ENCODE peak calls at places on chromosome 1, in eight cellular contexts. M is OCI-LY7; T is uterus; U is PC-3; A is CD8-positive, alpha-beta T cell; W is fibroblast of mammary gland; O is colonic mucosa; R is hepatocyte. Y is an unnamed sample.
A peak's percentile ranks its signal among the peaks of the same experiment; 100 is the strongest.

GRCh38 chr1:32447469-32448185 is 17.2 kb upstream of the ZBTB8B start:
- DNase-seq in A (no peak), W (peak; percentile 46), T (peak; percentile 24), O (no peak), R (peak; percentile 62), M (no peak), U (peak; percentile 6), Y (no peak)

GRCh38 chr1:222994506-222995229 is 148.4 kb downstream of the TLR5 start:
- DNase-seq in U (peak; percentile 85), T (no peak), W (peak; percentile 78), R (no peak), A (no peak), O (no peak), M (no peak), Y (no peak)

GRCh38 chr1:233075045-233075444 is 124.6 kb downstream of the NTPCR start:
- DNase-seq in A (no peak), M (no peak), T (no peak), O (no peak), R (no peak), W (peak; percentile 94), U (peak; percentile 97), Y (no peak)

GRCh38 chr1:70112838-70113237 is 92.5 kb downstream of the LRRC40 start:
- DNase-seq in U (no peak), W (no peak), A (no peak), O (no peak), R (no peak), T (no peak), M (no peak), Y (no peak)

GRCh38 chr1:116817582-116818064 is 63.4 kb downstream of the CD2 start:
- DNase-seq in O (peak; percentile 52), M (peak; percentile 81), W (peak; percentile 50), T (no peak), R (peak; percentile 69), A (peak; percentile 70), U (peak; percentile 79), Y (peak; percentile 65)

GRCh38 chr1:99598738-99599411 is 47.0 kb upstream of the PALMD start:
- DNase-seq in O (no peak), T (no peak), U (no peak), R (no peak), M (no peak), W (no peak), A (no peak), Y (no peak)

GRCh38 chr1:20376171-20376570 is 85.5 kb downstream of the VWA5B1 start:
- DNase-seq in U (no peak), O (no peak), R (no peak), A (no peak), M (no peak), W (no peak), T (no peak), Y (no peak)

GRCh38 chr1:212034516-212035122 is 738 bp downstream of the INTS7 start:
- DNase-seq in A (peak; percentile 9), W (no peak), T (no peak), R (no peak), M (no peak), U (no peak), O (no peak), Y (no peak)

GRCh38 chr1:64470670-64471217 is 815 bp downstream of the CACHD1 start:
- DNase-seq in O (peak; percentile 22), T (peak; percentile 46), W (peak; percentile 11), R (peak; percentile 44), M (no peak), U (no peak), A (no peak), Y (peak; percentile 45)

GRCh38 chr1:33162141-33162540 is 19.7 kb downstream of the TRIM62 start:
- DNase-seq in M (no peak), T (no peak), R (no peak), U (no peak), O (no peak), A (no peak), W (no peak), Y (no peak)

DNA sequence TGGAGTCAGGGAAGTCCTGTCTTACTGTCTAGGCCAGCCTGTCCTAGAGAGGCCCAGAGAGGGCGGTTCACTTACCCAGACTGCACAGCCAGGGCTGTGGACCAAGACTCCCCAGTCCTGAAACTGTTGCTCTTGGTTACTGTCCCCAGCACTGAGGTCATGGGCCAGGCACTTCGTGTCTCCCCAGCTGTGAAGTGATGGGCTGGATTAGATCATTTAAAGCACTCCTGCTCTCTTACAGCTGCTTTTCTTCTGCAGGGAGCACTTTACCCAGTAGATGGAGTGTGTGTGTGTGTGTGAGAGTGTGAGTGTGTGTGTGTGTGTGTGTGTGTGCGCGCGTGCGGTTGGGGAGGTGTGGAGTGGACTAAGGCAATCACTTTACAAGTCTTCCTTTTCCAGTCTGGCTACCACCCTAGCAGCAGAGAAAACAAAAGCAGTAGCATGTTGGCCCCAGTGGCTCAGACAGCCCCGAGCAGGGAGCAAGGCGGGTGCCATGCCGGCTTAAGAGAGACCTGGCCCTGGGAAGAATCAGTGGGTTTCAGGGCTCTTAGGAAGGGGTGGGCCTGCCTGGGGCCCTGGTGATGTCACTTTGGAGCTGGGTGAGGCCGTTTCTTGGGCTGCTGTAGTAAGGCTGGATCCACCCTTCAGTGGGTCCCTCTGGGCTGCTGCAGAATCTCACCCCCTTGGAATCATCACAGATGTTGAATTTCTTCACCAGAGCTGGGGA is 2.4 kb downstream of the SPSB1 start:
- DNase-seq in W (peak; percentile 79), M (peak; percentile 53), U (peak; percentile 31), R (peak; percentile 61), T (no peak), A (no peak), O (peak; percentile 51), Y (peak; percentile 66)
- TF ChIP-seq CTCF in W (peak; percentile 21), M (peak; percentile 46), U (peak; percentile 32), R (peak; percentile 38), T (peak; percentile 9), A (no peak), O (no peak), Y (no peak)

GRCh38 chr1:37767488-37767887 is 2.6 kb upstream of the EPHA10 start:
- DNase-seq in O (no peak), W (no peak), U (no peak), R (no peak), A (no peak), M (no peak), T (no peak), Y (no peak)

GRCh38 chr1:37763791-37764741 is 854 bp downstream of the EPHA10 start:
- DNase-seq in T (no peak), O (peak; percentile 55), R (peak; percentile 78), W (peak; percentile 41), M (peak; percentile 15), U (no peak), A (no peak), Y (peak; percentile 80)

GRCh38 chr1:37764888-37765441 is at the start of gene EPHA10:
- DNase-seq in W (no peak), A (no peak), U (no peak), O (peak; percentile 17), R (no peak), T (no peak), M (no peak), Y (no peak)

GRCh38 chr1:37762516-37762915 is 2.4 kb downstream of the EPHA10 start:
- DNase-seq in T (no peak), R (no peak), U (no peak), A (no peak), M (no peak), W (no peak), O (no peak), Y (no peak)

DNA sequence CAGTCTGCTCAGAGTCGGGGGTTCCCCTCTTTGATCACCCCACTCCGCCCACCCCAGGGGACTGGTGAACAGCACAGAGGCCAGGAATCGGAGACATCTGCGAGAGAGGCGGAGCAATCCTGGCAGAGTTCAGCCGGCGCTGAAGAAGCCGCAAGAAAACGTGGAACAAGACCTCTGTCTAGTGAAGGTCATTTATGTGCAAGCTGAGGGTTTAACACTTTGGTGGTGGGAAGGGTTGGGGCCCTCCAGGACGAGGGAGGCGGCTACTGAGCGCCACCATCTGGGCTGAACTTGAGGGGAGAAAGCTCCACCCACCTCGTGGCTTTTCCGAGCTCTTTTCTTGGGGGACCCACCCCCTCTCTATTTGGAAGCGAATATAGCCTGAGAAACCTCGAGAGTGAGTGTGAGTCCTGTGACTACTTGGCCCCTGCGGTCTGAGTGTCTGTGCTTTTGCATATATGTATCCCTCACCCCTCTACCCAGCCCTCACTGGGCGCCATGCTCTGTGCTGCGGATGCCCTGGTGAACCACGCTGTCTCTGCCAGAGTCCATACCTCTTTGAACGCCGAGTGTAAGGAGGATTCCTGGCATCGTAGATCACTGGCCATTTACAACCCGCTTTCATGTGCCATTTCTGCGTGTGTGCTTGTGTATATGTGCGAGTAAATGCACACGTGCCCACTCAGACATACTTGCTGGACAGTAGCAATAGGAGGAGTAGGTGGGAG is 1.2 kb upstream of the EPHA10 start:
- DNase-seq in R (no peak), U (peak; percentile 28), A (no peak), T (no peak), W (no peak), O (no peak), M (peak; percentile 10), Y (no peak)
- TF ChIP-seq CTCF in R (no peak), U (peak; percentile 47), A (no peak), T (no peak), W (no peak), O (no peak), M (peak; percentile 57), Y (no peak)

GRCh38 chr1:101139130-101139529 is 97.7 kb upstream of the S1PR1 start:
- DNase-seq in R (no peak), W (no peak), A (no peak), O (no peak), T (no peak), U (no peak), M (no peak), Y (no peak)

GRCh38 chr1:101140041-101140718 is 96.6 kb upstream of the S1PR1 start:
- DNase-seq in O (no peak), R (no peak), W (no peak), U (no peak), T (no peak), A (no peak), M (no peak), Y (no peak)

GRCh38 chr1:101137144-101138126 is 99.4 kb upstream of the S1PR1 start:
- DNase-seq in W (peak; percentile 59), O (no peak), A (no peak), R (no peak), T (no peak), M (no peak), U (no peak), Y (no peak)

GRCh38 chr1:101135526-101135925 is 101.3 kb upstream of the S1PR1 start:
- DNase-seq in M (no peak), R (no peak), T (no peak), A (no peak), W (no peak), O (no peak), U (no peak), Y (no peak)

DNA sequence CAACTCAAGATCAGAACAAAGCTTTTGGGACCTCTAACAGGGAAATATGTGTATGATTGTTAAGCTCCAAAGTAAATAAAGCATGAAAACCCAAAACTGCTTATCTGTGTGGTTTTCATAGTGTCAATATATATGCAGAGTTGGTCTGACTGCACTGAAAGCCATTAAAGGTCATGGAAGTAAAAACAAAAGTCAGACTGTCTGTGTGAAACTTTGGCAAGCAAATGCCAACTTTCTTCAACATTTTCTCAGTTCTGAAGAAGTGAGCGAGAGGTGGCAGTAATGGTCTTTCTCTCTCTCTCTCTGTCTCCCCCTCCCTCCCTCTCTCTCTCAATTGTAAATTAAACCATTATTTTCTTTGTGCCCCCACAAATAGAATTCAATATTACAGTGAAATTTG is 100.1 kb upstream of the S1PR1 start:
- DNase-seq in R (no peak), T (no peak), W (peak; percentile 11), O (no peak), U (peak; percentile 42), M (peak; percentile 42), A (no peak), Y (no peak)
- TF ChIP-seq CTCF in R (peak; percentile 16), T (no peak), W (no peak), O (no peak), U (peak; percentile 60), M (peak; percentile 79), A (peak; percentile 58), Y (no peak)

GRCh38 chr1:150516050-150516591 is 569 bp downstream of the FALEC start:
- DNase-seq in M (peak; percentile 34), R (no peak), A (no peak), T (peak; percentile 29), U (peak; percentile 24), O (no peak), W (peak; percentile 22), Y (no peak)
- TF ChIP-seq CTCF in M (no peak), R (no peak), A (no peak), T (no peak), U (no peak), O (no peak), W (no peak), Y (no peak)